ENCODE peak calls at places on chromosomes 6 and 20, in nine cellular contexts. One of them, this sample, is unnamed.

GRCh38 chr20:14881518-14881917 is 544.1 kb upstream of the FLRT3 start:
- DNase-seq in fibroblast of lung: no peak
- DNase-seq in hepatocyte: no peak
- DNase-seq in CD8-positive, alpha-beta T cell: no peak
- DNase-seq in colonic mucosa: no peak
- DNase-seq in endothelial cell: no peak
- DNase-seq in left ventricle myocardium inferior: no peak
- DNase-seq in Calu3: no peak
- DNase-seq in vagina: no peak
- DNase-seq in this sample: no peak

GRCh38 chr20:23143986-23144695 is 58.0 kb upstream of the CD93 start:
- DNase-seq in fibroblast of lung: no peak
- DNase-seq in hepatocyte: no peak
- DNase-seq in CD8-positive, alpha-beta T cell: no peak
- DNase-seq in colonic mucosa: no peak
- DNase-seq in endothelial cell: no peak
- DNase-seq in left ventricle myocardium inferior: no peak
- DNase-seq in Calu3: no peak
- DNase-seq in vagina: no peak
- DNase-seq in this sample: no peak

GRCh38 chr6:111782887-111783286 is 90.4 kb downstream of the FYN start:
- DNase-seq in fibroblast of lung: no peak
- DNase-seq in hepatocyte: no peak
- DNase-seq in CD8-positive, alpha-beta T cell: no peak
- DNase-seq in colonic mucosa: no peak
- DNase-seq in endothelial cell: no peak
- DNase-seq in left ventricle myocardium inferior: no peak
- DNase-seq in Calu3: no peak
- DNase-seq in vagina: no peak
- DNase-seq in this sample: no peak

GRCh38 chr20:7327815-7328214 is 560.3 kb downstream of the BMP2 start:
- DNase-seq in fibroblast of lung: no peak
- DNase-seq in hepatocyte: no peak
- DNase-seq in CD8-positive, alpha-beta T cell: no peak
- DNase-seq in colonic mucosa: no peak
- DNase-seq in endothelial cell: no peak
- DNase-seq in left ventricle myocardium inferior: no peak
- DNase-seq in Calu3: no peak
- DNase-seq in vagina: no peak
- DNase-seq in this sample: no peak

GRCh38 chr6:96468681-96469224 is 52.9 kb upstream of the UFL1 start:
- DNase-seq in fibroblast of lung: no peak
- DNase-seq in hepatocyte: no peak
- DNase-seq in CD8-positive, alpha-beta T cell: no peak
- DNase-seq in colonic mucosa: no peak
- DNase-seq in endothelial cell: no peak
- DNase-seq in left ventricle myocardium inferior: no peak
- DNase-seq in Calu3: no peak
- DNase-seq in vagina: no peak
- DNase-seq in this sample: no peak

GRCh38 chr6:79421001-79421411 is 116.2 kb downstream of the LCA5 start:
- DNase-seq in fibroblast of lung: peak; percentile 75
- DNase-seq in hepatocyte: no peak
- DNase-seq in CD8-positive, alpha-beta T cell: no peak
- DNase-seq in colonic mucosa: no peak
- DNase-seq in endothelial cell: no peak
- DNase-seq in left ventricle myocardium inferior: no peak
- DNase-seq in Calu3: no peak
- DNase-seq in vagina: no peak
- DNase-seq in this sample: no peak

GRCh38 chr6:156720739-156721714 is 56.2 kb upstream of the ARID1B start:
- DNase-seq in fibroblast of lung: no peak
- DNase-seq in hepatocyte: peak; percentile 57
- DNase-seq in CD8-positive, alpha-beta T cell: no peak
- DNase-seq in colonic mucosa: peak; percentile 62
- DNase-seq in endothelial cell: peak; percentile 4
- DNase-seq in left ventricle myocardium inferior: no peak
- DNase-seq in Calu3: peak; percentile 22
- DNase-seq in vagina: peak; percentile 89
- DNase-seq in this sample: no peak

GRCh38 chr20:57388953-57389694 is 2.1 kb upstream of the RBM38 start:
- DNase-seq in fibroblast of lung: peak; percentile 65
- DNase-seq in hepatocyte: peak; percentile 92
- DNase-seq in CD8-positive, alpha-beta T cell: no peak
- DNase-seq in colonic mucosa: peak; percentile 85
- DNase-seq in endothelial cell: peak; percentile 37
- DNase-seq in left ventricle myocardium inferior: peak; percentile 86
- DNase-seq in Calu3: peak; percentile 92
- DNase-seq in vagina: no peak
- DNase-seq in this sample: peak; percentile 74

GRCh38 chr6:159633196-159633595 is 59.8 kb downstream of the SOD2 start:
- DNase-seq in fibroblast of lung: peak; percentile 29
- DNase-seq in hepatocyte: no peak
- DNase-seq in CD8-positive, alpha-beta T cell: no peak
- DNase-seq in colonic mucosa: no peak
- DNase-seq in endothelial cell: peak; percentile 9
- DNase-seq in left ventricle myocardium inferior: no peak
- DNase-seq in Calu3: peak; percentile 42
- DNase-seq in vagina: no peak
- DNase-seq in this sample: no peak

GRCh38 chr20:8020314-8021079 is 936 bp upstream of the TMX4 start:
- DNase-seq in fibroblast of lung: no peak
- DNase-seq in hepatocyte: no peak
- DNase-seq in CD8-positive, alpha-beta T cell: no peak
- DNase-seq in colonic mucosa: no peak
- DNase-seq in endothelial cell: no peak
- DNase-seq in left ventricle myocardium inferior: no peak
- DNase-seq in Calu3: no peak
- DNase-seq in vagina: no peak
- DNase-seq in this sample: no peak

GRCh38 chr6:1346101-1346500 is 34.2 kb downstream of the FOXQ1 start:
- DNase-seq in fibroblast of lung: peak; percentile 73
- DNase-seq in hepatocyte: no peak
- DNase-seq in CD8-positive, alpha-beta T cell: no peak
- DNase-seq in colonic mucosa: no peak
- DNase-seq in endothelial cell: no peak
- DNase-seq in left ventricle myocardium inferior: no peak
- DNase-seq in Calu3: no peak
- DNase-seq in vagina: no peak
- DNase-seq in this sample: no peak

GRCh38 chr6:5036309-5036708 is 32.5 kb upstream of the RPP40 start:
- DNase-seq in fibroblast of lung: peak; percentile 62
- DNase-seq in hepatocyte: peak; percentile 87
- DNase-seq in CD8-positive, alpha-beta T cell: no peak
- DNase-seq in colonic mucosa: peak; percentile 52
- DNase-seq in endothelial cell: peak; percentile 36
- DNase-seq in left ventricle myocardium inferior: no peak
- DNase-seq in Calu3: no peak
- DNase-seq in vagina: peak; percentile 58
- DNase-seq in this sample: no peak
- TF ChIP-seq CTCF in fibroblast of lung: no peak
- TF ChIP-seq CTCF in hepatocyte: peak; percentile 7
- TF ChIP-seq CTCF in CD8-positive, alpha-beta T cell: no peak
- TF ChIP-seq CTCF in colonic mucosa: no peak
- TF ChIP-seq CTCF in endothelial cell: no peak
- TF ChIP-seq CTCF in left ventricle myocardium inferior: no peak
- TF ChIP-seq CTCF in Calu3: no peak
- TF ChIP-seq CTCF in vagina: no peak
- TF ChIP-seq CTCF in this sample: peak; percentile 56

DNA sequence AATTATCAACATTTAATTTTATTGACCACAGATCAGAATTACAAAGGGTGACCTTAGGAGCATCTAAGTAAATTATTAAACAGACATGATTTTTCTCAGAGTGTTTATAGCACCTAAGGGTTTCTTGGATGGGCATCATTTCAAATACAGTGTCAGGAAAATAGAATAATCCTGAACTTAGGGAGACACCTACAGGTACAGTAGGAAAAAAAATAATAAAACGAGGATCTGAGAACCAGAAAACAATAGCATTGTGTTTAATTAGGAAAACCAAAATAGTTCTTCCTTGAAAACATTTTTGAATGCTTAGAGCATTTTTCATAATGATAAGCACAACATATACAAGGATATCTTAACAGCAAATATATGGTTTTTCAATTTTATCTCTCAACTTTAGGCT is 39.2 kb downstream of the MMUT start:
- DNase-seq in fibroblast of lung: peak; percentile 24
- DNase-seq in hepatocyte: peak; percentile 8
- DNase-seq in CD8-positive, alpha-beta T cell: no peak
- DNase-seq in colonic mucosa: no peak
- DNase-seq in endothelial cell: no peak
- DNase-seq in left ventricle myocardium inferior: no peak
- DNase-seq in Calu3: no peak
- DNase-seq in vagina: no peak
- DNase-seq in this sample: no peak
- TF ChIP-seq CTCF in fibroblast of lung: no peak
- TF ChIP-seq CTCF in hepatocyte: peak; percentile 40
- TF ChIP-seq CTCF in CD8-positive, alpha-beta T cell: no peak
- TF ChIP-seq CTCF in colonic mucosa: no peak
- TF ChIP-seq CTCF in endothelial cell: no peak
- TF ChIP-seq CTCF in left ventricle myocardium inferior: no peak
- TF ChIP-seq CTCF in Calu3: peak; percentile 34
- TF ChIP-seq CTCF in vagina: no peak
- TF ChIP-seq CTCF in this sample: no peak

GRCh38 chr6:32623693-32624092 is 13.5 kb upstream of the HLA-DQA1 start:
- DNase-seq in fibroblast of lung: no peak
- DNase-seq in hepatocyte: no peak
- DNase-seq in CD8-positive, alpha-beta T cell: no peak
- DNase-seq in colonic mucosa: no peak
- DNase-seq in endothelial cell: no peak
- DNase-seq in left ventricle myocardium inferior: no peak
- DNase-seq in Calu3: no peak
- DNase-seq in vagina: no peak
- DNase-seq in this sample: no peak

GRCh38 chr6:32624565-32624964 is 12.6 kb upstream of the HLA-DQA1 start:
- DNase-seq in fibroblast of lung: no peak
- DNase-seq in hepatocyte: no peak
- DNase-seq in CD8-positive, alpha-beta T cell: no peak
- DNase-seq in colonic mucosa: no peak
- DNase-seq in endothelial cell: no peak
- DNase-seq in left ventricle myocardium inferior: no peak
- DNase-seq in Calu3: no peak
- DNase-seq in vagina: no peak
- DNase-seq in this sample: no peak

GRCh38 chr6:32627249-32627648 is 10.0 kb upstream of the HLA-DQA1 start:
- DNase-seq in fibroblast of lung: no peak
- DNase-seq in hepatocyte: no peak
- DNase-seq in CD8-positive, alpha-beta T cell: no peak
- DNase-seq in colonic mucosa: no peak
- DNase-seq in endothelial cell: no peak
- DNase-seq in left ventricle myocardium inferior: no peak
- DNase-seq in Calu3: no peak
- DNase-seq in vagina: no peak
- DNase-seq in this sample: no peak

GRCh38 chr6:32625137-32625536 is 12.1 kb upstream of the HLA-DQA1 start:
- DNase-seq in fibroblast of lung: no peak
- DNase-seq in hepatocyte: no peak
- DNase-seq in CD8-positive, alpha-beta T cell: no peak
- DNase-seq in colonic mucosa: no peak
- DNase-seq in endothelial cell: no peak
- DNase-seq in left ventricle myocardium inferior: no peak
- DNase-seq in Calu3: no peak
- DNase-seq in vagina: no peak
- DNase-seq in this sample: no peak

DNA sequence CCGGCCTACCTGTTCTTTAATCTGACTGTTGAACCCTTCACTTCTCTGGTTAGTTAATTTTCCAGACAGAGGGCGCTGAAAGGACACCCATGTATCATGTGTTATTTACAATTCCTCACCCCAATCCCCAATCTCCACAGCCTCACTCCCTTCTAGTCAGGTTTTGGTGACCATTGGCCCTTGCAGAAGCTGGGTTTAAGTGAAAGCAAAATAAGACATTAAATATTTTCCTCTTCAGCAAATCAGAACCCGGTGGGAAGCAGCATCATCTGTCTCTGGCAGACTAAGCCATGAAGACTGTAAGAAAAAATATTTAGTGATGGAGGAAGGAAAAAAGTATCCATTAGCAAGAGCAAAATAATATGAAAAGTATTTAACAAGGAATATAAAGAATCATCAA is 9.4 kb upstream of the HLA-DQA1 start:
- DNase-seq in fibroblast of lung: peak; percentile 19
- DNase-seq in hepatocyte: peak; percentile 46
- DNase-seq in CD8-positive, alpha-beta T cell: no peak
- DNase-seq in colonic mucosa: no peak
- DNase-seq in endothelial cell: no peak
- DNase-seq in left ventricle myocardium inferior: peak; percentile 19
- DNase-seq in Calu3: peak; percentile 23
- DNase-seq in vagina: no peak
- DNase-seq in this sample: no peak
- TF ChIP-seq CTCF in fibroblast of lung: no peak
- TF ChIP-seq CTCF in hepatocyte: no peak
- TF ChIP-seq CTCF in CD8-positive, alpha-beta T cell: no peak
- TF ChIP-seq CTCF in colonic mucosa: no peak
- TF ChIP-seq CTCF in endothelial cell: no peak
- TF ChIP-seq CTCF in left ventricle myocardium inferior: no peak
- TF ChIP-seq CTCF in Calu3: no peak
- TF ChIP-seq CTCF in vagina: no peak
- TF ChIP-seq CTCF in this sample: no peak

GRCh38 chr6:43122146-43122545 is 46.0 kb downstream of the PTK7 start:
- DNase-seq in fibroblast of lung: no peak
- DNase-seq in hepatocyte: no peak
- DNase-seq in CD8-positive, alpha-beta T cell: no peak
- DNase-seq in colonic mucosa: no peak
- DNase-seq in endothelial cell: no peak
- DNase-seq in left ventricle myocardium inferior: no peak
- DNase-seq in Calu3: no peak
- DNase-seq in vagina: no peak
- DNase-seq in this sample: no peak

GRCh38 chr6:43119456-43119855 is 43.3 kb downstream of the PTK7 start:
- DNase-seq in fibroblast of lung: peak; percentile 77
- DNase-seq in hepatocyte: no peak
- DNase-seq in CD8-positive, alpha-beta T cell: no peak
- DNase-seq in colonic mucosa: no peak
- DNase-seq in endothelial cell: no peak
- DNase-seq in left ventricle myocardium inferior: no peak
- DNase-seq in Calu3: no peak
- DNase-seq in vagina: no peak
- DNase-seq in this sample: no peak

GRCh38 chr6:43120101-43120730 is 44.1 kb downstream of the PTK7 start:
- DNase-seq in fibroblast of lung: no peak
- DNase-seq in hepatocyte: no peak
- DNase-seq in CD8-positive, alpha-beta T cell: no peak
- DNase-seq in colonic mucosa: no peak
- DNase-seq in endothelial cell: no peak
- DNase-seq in left ventricle myocardium inferior: no peak
- DNase-seq in Calu3: no peak
- DNase-seq in vagina: no peak
- DNase-seq in this sample: no peak

GRCh38 chr6:43123691-43124314 is 47.3 kb upstream of the SRF start:
- DNase-seq in fibroblast of lung: no peak
- DNase-seq in hepatocyte: no peak
- DNase-seq in CD8-positive, alpha-beta T cell: no peak
- DNase-seq in colonic mucosa: no peak
- DNase-seq in endothelial cell: no peak
- DNase-seq in left ventricle myocardium inferior: no peak
- DNase-seq in Calu3: no peak
- DNase-seq in vagina: no peak
- DNase-seq in this sample: no peak

GRCh38 chr6:43120938-43121913 is 45.1 kb downstream of the PTK7 start:
- DNase-seq in fibroblast of lung: peak; percentile 98
- DNase-seq in hepatocyte: peak; percentile 87
- DNase-seq in CD8-positive, alpha-beta T cell: no peak
- DNase-seq in colonic mucosa: no peak
- DNase-seq in endothelial cell: no peak
- DNase-seq in left ventricle myocardium inferior: peak; percentile 56
- DNase-seq in Calu3: no peak
- DNase-seq in vagina: peak; percentile 97
- DNase-seq in this sample: no peak
- TF ChIP-seq CTCF in fibroblast of lung: peak; percentile 21
- TF ChIP-seq CTCF in hepatocyte: no peak
- TF ChIP-seq CTCF in CD8-positive, alpha-beta T cell: no peak
- TF ChIP-seq CTCF in colonic mucosa: no peak
- TF ChIP-seq CTCF in endothelial cell: no peak
- TF ChIP-seq CTCF in left ventricle myocardium inferior: no peak
- TF ChIP-seq CTCF in Calu3: no peak
- TF ChIP-seq CTCF in vagina: no peak
- TF ChIP-seq CTCF in this sample: no peak